ENCODE peak calls at places on chromosomes 13 and 19, in four cellular contexts. G is midbrain, J is dorsolateral prefrontal cortex, K is small intestine. N is an unnamed sample.

GRCh38 chr13:98768522-98768921 is 16.1 kb upstream of the SLC15A1 start:
- DNase-seq in G (no peak), J (no peak), K (no peak), N (no peak)

GRCh38 chr19:43623889-43624670 is 4.7 kb upstream of the ZNF428 start:
- DNase-seq in G (no peak), J (no peak), K (no peak), N (no peak)

GRCh38 chr13:60094385-60095088 is 69.2 kb downstream of the DIAPH3 start:
- DNase-seq in G (no peak), J (no peak), K (peak), N (no peak)

GRCh38 chr19:8695911-8696310 is 2.7 kb downstream of the ACTL9 start:
- DNase-seq in G (no peak), J (no peak), K (no peak), N (no peak)

GRCh38 chr19:56840452-56841193 is at the start of the genes PEG3 and ZIM2:
- DNase-seq in G (peak), J (peak), K (no peak), N (peak)

GRCh38 chr19:43634877-43635560 is 4.6 kb downstream of the CADM4 start:
- DNase-seq in G (peak), J (peak), K (no peak), N (peak)

GRCh38 chr13:82305588-82305987 is 1576.7 kb downstream of the SLITRK1 start:
- DNase-seq in G (no peak), J (no peak), K (no peak), N (no peak)

GRCh38 chr13:112142401-112142930 is 75.5 kb downstream of the SOX1 start:
- DNase-seq in G (no peak), J (no peak), K (no peak), N (no peak)